ENCODE peak calls at places on chromosomes 5 and 9, in four cellular contexts. P is astrocyte of the cerebellum; I is CD8-positive, alpha-beta T cell; D is A549. K is an unnamed sample.

GRCh38 chr5:33657804-33658435 is 217.2 kb downstream of the TARS1 start:
- DNase-seq in P (no peak), I (no peak), D (no peak), K (no peak)

GRCh38 chr9:13661014-13661413 is 381.5 kb upstream of the MPDZ start:
- DNase-seq in P (no peak), I (no peak), D (no peak), K (no peak)

GRCh38 chr9:34171753-34172535 is 6.9 kb upstream of the UBAP1 start:
- DNase-seq in P (no peak), I (peak; percentile 27), D (no peak), K (no peak)

GRCh38 chr5:31445041-31445600 is 86.8 kb downstream of the DROSHA start:
- DNase-seq in P (no peak), I (no peak), D (no peak), K (no peak)

GRCh38 chr5:41869150-41869738 is 981 bp downstream of the OXCT1 start:
- DNase-seq in P (no peak), I (no peak), D (no peak), K (no peak)

GRCh38 chr5:111132731-111133435 is 40.7 kb downstream of the WDR36 start:
- DNase-seq in P (no peak), I (no peak), D (no peak), K (no peak)

GRCh38 chr5:9196403-9197224 is 349.3 kb downstream of the SEMA5A start:
- DNase-seq in P (no peak), I (no peak), D (no peak), K (peak; percentile 63)

GRCh38 chr9:31519011-31519410 is 865.4 kb upstream of the ACO1 start:
- DNase-seq in P (no peak), I (no peak), D (no peak), K (no peak)

GRCh38 chr5:125134216-125135081 is 388.0 kb upstream of the ZNF608 start:
- DNase-seq in P (no peak), I (no peak), D (no peak), K (peak; percentile 50)

GRCh38 chr5:107228237-107228636 is 442.5 kb downstream of the EFNA5 start:
- DNase-seq in P (no peak), I (no peak), D (no peak), K (no peak)

GRCh38 chr5:57494104-57495098 is 11.8 kb upstream of the ACTBL2 start:
- DNase-seq in P (peak; percentile 97), I (peak; percentile 28), D (peak; percentile 54), K (peak; percentile 93)

GRCh38 chr5:59209758-59210359 is 627.0 kb downstream of the RAB3C start:
- DNase-seq in P (peak; percentile 49), I (no peak), D (no peak), K (peak; percentile 14)

GRCh38 chr5:149489605-149490037 is 61.6 kb downstream of the CSNK1A1 start:
- DNase-seq in P (peak; percentile 18), I (no peak), D (no peak), K (no peak)

GRCh38 chr9:71924576-71924975 is 13.1 kb downstream of the C9orf85 start:
- DNase-seq in P (no peak), I (no peak), D (no peak), K (no peak)

GRCh38 chr9:81266674-81267073 is 422.7 kb downstream of the TLE1 start:
- DNase-seq in P (no peak), I (no peak), D (no peak), K (no peak)

GRCh38 chr9:116998305-116998704 is 311.2 kb downstream of the TRIM32 start:
- DNase-seq in P (peak; percentile 12), I (no peak), D (no peak), K (no peak)

GRCh38 chr5:75034137-75034739 is 18.1 kb downstream of the GCNT4 start:
- DNase-seq in P (no peak), I (peak; percentile 53), D (no peak), K (no peak)

GRCh38 chr9:69513291-69513690 is 158.9 kb downstream of the APBA1 start:
- DNase-seq in P (no peak), I (no peak), D (no peak), K (no peak)

GRCh38 chr5:68273717-68274409 is 58.3 kb downstream of the PIK3R1 start:
- DNase-seq in P (no peak), I (no peak), D (no peak), K (no peak)

GRCh38 chr9:4353236-4353635 is 53.4 kb upstream of the GLIS3 start:
- DNase-seq in P (no peak), I (no peak), D (no peak), K (no peak)

GRCh38 chr5:52853573-52854163 is 66.0 kb downstream of the ITGA1 start:
- DNase-seq in P (no peak), I (no peak), D (no peak), K (no peak)
- TF ChIP-seq CTCF in P (no peak), I (no peak), D (no peak), K (peak; percentile 14)

DNA sequence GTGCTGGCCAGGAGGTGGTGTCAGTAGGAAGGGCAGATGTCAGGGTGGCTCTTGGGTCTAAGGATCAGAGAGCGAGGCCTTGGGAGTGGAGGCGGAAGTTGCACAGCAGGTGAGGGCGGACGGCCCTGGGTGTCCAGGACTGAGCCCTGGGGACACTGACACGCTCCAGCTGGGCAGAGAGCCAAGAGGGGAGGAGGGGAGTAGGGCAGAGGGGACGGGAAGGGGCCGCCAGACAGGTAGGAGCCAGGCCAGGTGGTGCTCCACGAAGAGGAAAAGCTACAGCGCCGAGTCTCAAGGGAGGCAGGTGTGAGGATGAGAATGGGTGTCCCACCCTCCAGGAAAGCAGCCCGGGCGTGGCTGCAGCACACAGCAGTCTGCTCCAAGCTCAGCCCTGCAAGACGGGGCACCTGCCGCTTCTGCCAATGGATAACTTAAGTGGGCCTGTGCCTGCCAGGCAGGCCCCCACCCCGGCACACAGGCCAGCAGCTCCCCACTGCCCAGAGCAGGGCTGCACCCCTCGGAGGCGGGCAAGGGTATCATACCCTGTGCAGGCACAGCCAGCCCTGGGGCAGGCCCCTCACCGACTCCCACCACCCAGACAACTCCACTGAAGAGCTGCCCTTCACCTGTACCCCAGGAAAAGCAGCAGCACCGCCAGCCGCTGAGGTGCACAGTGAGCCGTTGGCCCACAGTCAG is 4.9 kb downstream of the TPRN start:
- DNase-seq in P (no peak), I (no peak), D (no peak), K (no peak)
- H3K4me3 ChIP-seq in P (no peak overlapping the region), I (no peak overlapping the region), D (no peak overlapping the region), K (no peak overlapping the region)

GRCh38 chr5:173331956-173332479 is 3.8 kb upstream of the STC2 start:
- DNase-seq in P (peak; percentile 61), I (peak; percentile 61), D (peak; percentile 79), K (no peak)
- TF ChIP-seq CTCF in P (peak; percentile 97), I (peak; percentile 45), D (peak; percentile 73), K (peak; percentile 90)

GRCh38 chr5:62424763-62425162 is 12.2 kb downstream of the IPO11 start:
- DNase-seq in P (no peak), I (no peak), D (no peak), K (no peak)
- H3K4me3 ChIP-seq in P (no peak overlapping the region), I (no peak overlapping the region), D (no peak overlapping the region), K (no peak overlapping the region)